ENCODE peak calls at places on chromosomes 1 and 21, in eight cellular contexts. N is transverse colon, O is upper lobe of left lung, E is HL-60, L is suprapubic skin, D is stomach, I is HCT116, Y is Panc1. U is an unnamed sample.

GRCh38 chr1:157170677-157171515 is 32.7 kb upstream of the ETV3 start:
- DNase-seq in N (peak; percentile 59), O (no peak), E (no peak), L (no peak), D (peak; percentile 60), I (peak; percentile 64), Y (no peak), U (peak; percentile 87)

GRCh38 chr1:234611153-234611798 is 1.3 kb upstream of the IRF2BP2 start:
- DNase-seq in N (no peak), O (peak; percentile 69), E (peak; percentile 87), L (no peak), D (no peak), I (peak; percentile 77), Y (no peak), U (peak; percentile 92)

GRCh38 chr1:4700801-4701200 is 46.4 kb downstream of the AJAP1 start:
- DNase-seq in N (no peak), O (no peak), E (no peak), L (no peak), D (no peak), I (no peak), Y (no peak), U (no peak)

GRCh38 chr1:197198911-197199310 is 52.4 kb upstream of the ASPM start:
- DNase-seq in N (no peak), O (no peak), E (no peak), L (no peak), D (no peak), I (no peak), Y (no peak), U (no peak)

GRCh38 chr1:22340066-22340465 is 111.6 kb upstream of the ZBTB40 start:
- DNase-seq in N (no peak), O (no peak), E (no peak), L (no peak), D (no peak), I (no peak), Y (no peak), U (no peak)

GRCh38 chr1:9551984-9552383 is 12.7 kb downstream of the SLC25A33 start:
- DNase-seq in N (no peak), O (no peak), E (no peak), L (no peak), D (no peak), I (no peak), Y (no peak), U (no peak)

GRCh38 chr1:215279682-215280081 is 197.1 kb downstream of the KCNK2 start:
- DNase-seq in N (no peak), O (no peak), E (no peak), L (no peak), D (no peak), I (no peak), Y (no peak), U (no peak)

GRCh38 chr21:44487831-44488230 is 32.5 kb downstream of the LRRC3 start:
- DNase-seq in N (no peak), O (no peak), E (no peak), L (no peak), D (no peak), I (peak; percentile 28), Y (no peak), U (peak; percentile 82)

GRCh38 chr1:50833216-50833615 is 126.9 kb downstream of the FAF1 start:
- DNase-seq in N (no peak), O (no peak), E (no peak), L (no peak), D (no peak), I (no peak), Y (no peak), U (no peak)

GRCh38 chr1:219419860-219420259 is 193.0 kb downstream of the ZC3H11B start:
- DNase-seq in N (no peak), O (no peak), E (no peak), L (no peak), D (no peak), I (no peak), Y (no peak), U (no peak)

GRCh38 chr1:7606096-7606495 is 165.0 kb upstream of the VAMP3 start:
- DNase-seq in N (no peak), O (no peak), E (no peak), L (no peak), D (no peak), I (no peak), Y (no peak), U (no peak)

GRCh38 chr1:27519341-27520258 is 29.6 kb upstream of the WASF2 start:
- DNase-seq in N (peak; percentile 36), O (no peak), E (no peak), L (no peak), D (no peak), I (no peak), Y (no peak), U (no peak)

GRCh38 chr21:21213297-21213696 is 215.1 kb downstream of the NCAM2 start:
- DNase-seq in N (no peak), O (no peak), E (no peak), L (no peak), D (no peak), I (no peak), Y (no peak), U (no peak)

GRCh38 chr21:43654806-43655489 is 4.3 kb downstream of the HSF2BP start:
- DNase-seq in N (no peak), O (no peak), E (no peak), L (no peak), D (no peak), I (no peak), Y (no peak), U (no peak)

GRCh38 chr1:239353536-239353935 is 32.8 kb upstream of the CHRM3 start:
- DNase-seq in N (peak; percentile 30), O (no peak), E (no peak), L (no peak), D (peak; percentile 48), I (no peak), Y (no peak), U (no peak)

GRCh38 chr1:93080424-93080823 is 1.3 kb downstream of the MTF2 start:
- DNase-seq in N (no peak), O (no peak), E (peak; percentile 67), L (no peak), D (no peak), I (peak; percentile 60), Y (peak; percentile 56), U (peak; percentile 73)

GRCh38 chr1:234933031-234933430 is 195.6 kb downstream of the TOMM20 start:
- DNase-seq in N (no peak), O (no peak), E (no peak), L (peak; percentile 62), D (peak; percentile 53), I (no peak), Y (no peak), U (no peak)

GRCh38 chr1:205438213-205439158 is 16.6 kb upstream of the LEMD1 start:
- DNase-seq in N (peak; percentile 87), O (peak; percentile 82), E (no peak), L (no peak), D (peak; percentile 89), I (peak; percentile 45), Y (no peak), U (peak; percentile 74)

GRCh38 chr1:224170748-224171478 is 12.1 kb upstream of the DEGS1 start:
- DNase-seq in N (peak; percentile 28), O (peak; percentile 58), E (no peak), L (no peak), D (peak; percentile 40), I (no peak), Y (no peak), U (peak; percentile 72)

GRCh38 chr1:62181531-62181930 is 13.1 kb upstream of the L1TD1 start:
- DNase-seq in N (no peak), O (no peak), E (no peak), L (peak; percentile 24), D (no peak), I (no peak), Y (no peak), U (peak; percentile 80)

GRCh38 chr1:110501725-110502124 is 17.2 kb downstream of the KCNA10 start:
- DNase-seq in N (no peak), O (no peak), E (no peak), L (no peak), D (no peak), I (no peak), Y (no peak), U (no peak)

GRCh38 chr1:28887418-28887834 is 26.9 kb upstream of the EPB41 start:
- DNase-seq in N (peak; percentile 60), O (peak; percentile 57), E (no peak), L (no peak), D (peak; percentile 42), I (no peak), Y (no peak), U (peak; percentile 41)

GRCh38 chr1:214623430-214623829 is 20.4 kb downstream of the CENPF start:
- DNase-seq in N (no peak), O (no peak), E (no peak), L (no peak), D (no peak), I (no peak), Y (no peak), U (no peak)

GRCh38 chr1:184914149-184914548 is 60.2 kb downstream of the NIBAN1 start:
- DNase-seq in N (no peak), O (no peak), E (no peak), L (no peak), D (no peak), I (no peak), Y (no peak), U (no peak)
- TF ChIP-seq POLR2AphosphoS5 in N (no peak), O (no peak), E (no peak), L (no peak), D (no peak), I (no peak), Y (no peak), U (no peak)

GRCh38 chr1:23695667-23696066 is 4.1 kb downstream of the RPL11 start:
- DNase-seq in N (no peak), O (no peak), E (no peak), L (no peak), D (no peak), I (no peak), Y (no peak), U (no peak)
- H3K4me3 ChIP-seq in N (no peak overlapping the region), O (no peak overlapping the region), E (no peak overlapping the region), L (no peak overlapping the region), D (peak overlapping the region; percentile 14), I (no peak overlapping the region), Y (no peak overlapping the region), U (peak overlapping the region; percentile 26)

GRCh38 chr1:151581446-151581845 is 30.4 kb upstream of the SNX27 start:
- DNase-seq in N (no peak), O (no peak), E (no peak), L (no peak), D (no peak), I (no peak), Y (no peak), U (no peak)

GRCh38 chr1:151577173-151577572 is 34.7 kb upstream of the SNX27 start:
- DNase-seq in N (no peak), O (no peak), E (no peak), L (no peak), D (no peak), I (no peak), Y (no peak), U (peak; percentile 52)

GRCh38 chr1:151581946-151582345 is 29.9 kb upstream of the SNX27 start:
- DNase-seq in N (no peak), O (no peak), E (no peak), L (no peak), D (no peak), I (no peak), Y (no peak), U (no peak)

GRCh38 chr1:151578941-151579340 is 32.9 kb upstream of the SNX27 start:
- DNase-seq in N (no peak), O (no peak), E (no peak), L (no peak), D (no peak), I (no peak), Y (no peak), U (no peak)

GRCh38 chr1:151579436-151580225 is 32.2 kb upstream of the SNX27 start:
- DNase-seq in N (no peak), O (no peak), E (no peak), L (no peak), D (no peak), I (no peak), Y (no peak), U (no peak)
- TF ChIP-seq POLR2AphosphoS5 in N (no peak), O (no peak), E (no peak), L (no peak), D (no peak), I (no peak), Y (no peak), U (no peak)

GRCh38 chr1:209755926-209756607 is at the start of gene TRAF3IP3:
- DNase-seq in N (peak; percentile 71), O (peak; percentile 78), E (peak; percentile 58), L (peak; percentile 74), D (peak; percentile 52), I (no peak), Y (no peak), U (no peak)
- H3K4me3 ChIP-seq in N (peak within 1 kb of the TSS; percentile 7), O (peak within 1 kb of the TSS; percentile 21), E (peak within 1 kb of the TSS; percentile 40), L (no peak within 1 kb of the TSS), D (peak within 1 kb of the TSS; percentile 34), I (no peak within 1 kb of the TSS), Y (no peak within 1 kb of the TSS), U (no peak within 1 kb of the TSS)

U was measured in GM23338.